ENCODE peak calls at places on chromosomes 1 and 21, in four cellular contexts. N, M, J and Y are unnamed samples.

GRCh38 chr21:27168084-27168483 is 201.2 kb upstream of the ADAMTS5 start:
- DNase-seq in N (no peak), J (no peak), M (no peak), Y (no peak)

GRCh38 chr1:103108525-103109150 is 316 bp upstream of the COL11A1 start:
- DNase-seq in N (no peak), M (peak; percentile 13), J (no peak), Y (no peak)

GRCh38 chr1:41673806-41674205 is 189.3 kb upstream of the EDN2 start:
- DNase-seq in N (no peak), M (no peak), J (no peak), Y (no peak)

GRCh38 chr1:160606611-160607010 is 27.3 kb upstream of the CD84 start:
- DNase-seq in M (no peak), J (no peak), N (no peak), Y (no peak)

GRCh38 chr1:59903136-59903754 is 23.3 kb downstream of the CYP2J2 start:
- DNase-seq in N (no peak), M (peak; percentile 51), J (no peak), Y (no peak)

GRCh38 chr1:10693497-10694273 is 102.8 kb downstream of the CASZ1 start:
- DNase-seq in J (no peak), M (no peak), N (no peak), Y (no peak)

GRCh38 chr1:40760984-40761383 is 22.6 kb upstream of the KCNQ4 start:
- DNase-seq in N (no peak), M (no peak), J (no peak), Y (no peak)

GRCh38 chr1:154743536-154744036 is 126.5 kb downstream of the KCNN3 start:
- DNase-seq in N (no peak), M (no peak), J (no peak), Y (no peak)

GRCh38 chr1:97726386-97726785 is 194.4 kb downstream of the DPYD start:
- DNase-seq in J (no peak), N (no peak), M (no peak), Y (no peak)

GRCh38 chr1:198638441-198638840 is 399 bp upstream of the PTPRC start:
- DNase-seq in J (no peak), N (no peak), M (no peak), Y (no peak)

GRCh38 chr1:3642921-3643675 is 6.8 kb downstream of the WRAP73 start:
- DNase-seq in M (no peak), J (no peak), N (no peak), Y (no peak)

GRCh38 chr1:24897263-24898151 is 32.6 kb downstream of the RUNX3 start:
- DNase-seq in M (no peak), J (no peak), N (no peak), Y (no peak)

GRCh38 chr1:94237291-94238226 is at the start of gene ARHGAP29:
- DNase-seq in J (no peak), M (peak; percentile 90), N (peak; percentile 90), Y (no peak)

GRCh38 chr1:94235189-94236020 is 2.0 kb downstream of the ARHGAP29 start:
- DNase-seq in J (no peak), N (no peak), M (no peak), Y (no peak)

GRCh38 chr1:94234615-94235014 is 2.8 kb downstream of the ARHGAP29 start:
- DNase-seq in N (no peak), J (no peak), M (no peak), Y (no peak)

GRCh38 chr1:94236021-94236491 is 1.3 kb downstream of the ARHGAP29 start:
- DNase-seq in J (no peak), M (no peak), N (no peak), Y (no peak)

DNA sequence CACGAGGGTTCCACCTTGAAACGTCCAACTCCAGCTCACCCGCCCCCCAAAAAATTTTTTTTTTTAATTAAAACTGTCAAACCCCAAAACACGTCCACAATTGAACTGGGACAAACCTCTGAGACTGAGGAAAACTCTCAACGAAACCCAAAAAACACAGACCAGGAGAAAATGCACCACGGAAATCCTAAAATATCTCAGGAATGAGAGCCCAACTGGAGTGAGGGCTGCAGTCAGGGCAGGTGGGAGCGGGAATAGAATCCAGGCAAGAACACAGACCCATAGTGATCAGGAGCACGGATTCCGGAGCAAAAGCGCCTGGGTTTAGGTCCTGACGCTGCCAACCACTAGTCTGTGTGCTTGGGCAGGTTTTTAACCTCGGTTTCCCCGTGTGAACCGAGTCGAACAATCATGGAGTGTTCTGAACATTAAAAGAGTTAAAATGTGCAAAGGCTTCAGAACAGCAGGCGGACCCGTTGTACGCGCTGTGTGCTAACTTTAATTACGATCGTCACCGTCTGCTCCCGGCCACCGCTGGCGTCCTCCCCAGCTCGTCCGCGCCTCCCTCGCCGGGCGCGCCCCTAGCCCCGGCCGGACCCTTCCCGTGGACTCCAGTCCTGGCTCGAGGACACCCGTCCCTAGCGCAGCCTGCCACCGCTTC is 624 bp downstream of the ARHGAP29 start:
- DNase-seq in N (peak; percentile 61), J (no peak), M (no peak), Y (no peak)
- H3K4me3 ChIP-seq in N (peak overlapping the region; percentile 97), J (peak overlapping the region; percentile 77), M (peak overlapping the region; percentile 89), Y (peak overlapping the region; percentile 90)

GRCh38 chr1:209427811-209428210 is 155.7 kb upstream of the CAMK1G start:
- DNase-seq in J (no peak), M (no peak), N (no peak), Y (no peak)
- H3K4me3 ChIP-seq in J (no peak overlapping the region), M (no peak overlapping the region), N (no peak overlapping the region), Y (no peak overlapping the region)

GRCh38 chr1:236895665-236896387 is 100.7 kb downstream of the MTR start:
- DNase-seq in J (no peak), M (no peak), N (peak; percentile 60), Y (no peak)
- H3K4me3 ChIP-seq in J (no peak overlapping the region), M (no peak overlapping the region), N (no peak overlapping the region), Y (no peak overlapping the region)

GRCh38 chr1:184221087-184221486 is 165.7 kb upstream of the C1orf21 start:
- DNase-seq in N (no peak), J (no peak), M (no peak), Y (no peak)

GRCh38 chr1:184219414-184219813 is 167.4 kb upstream of the C1orf21 start:
- DNase-seq in M (no peak), N (no peak), J (no peak), Y (peak; percentile 32)

GRCh38 chr1:184225501-184226487 is 161.0 kb upstream of the C1orf21 start:
- DNase-seq in M (no peak), J (no peak), N (peak; percentile 17), Y (no peak)

GRCh38 chr1:184222561-184223157 is 164.2 kb upstream of the C1orf21 start:
- DNase-seq in M (peak; percentile 68), N (peak; percentile 42), J (no peak), Y (no peak)

GRCh38 chr1:184223216-184223615 is 163.6 kb upstream of the C1orf21 start:
- DNase-seq in J (no peak), N (no peak), M (no peak), Y (no peak)
- H3K4me3 ChIP-seq in J (no peak overlapping the region), N (peak overlapping the region; percentile 40), M (peak overlapping the region; percentile 3), Y (no peak overlapping the region)

GRCh38 chr1:51875291-51875772 is 3.2 kb downstream of the NRDC start:
- DNase-seq in N (no peak), J (no peak), M (no peak), Y (no peak)
- H3K4me3 ChIP-seq in N (no peak overlapping the region), J (no peak overlapping the region), M (peak overlapping the region; percentile 1), Y (no peak overlapping the region)

GRCh38 chr1:2553871-2554620 is 2.1 kb upstream of the TNFRSF14 start:
- DNase-seq in J (no peak), N (no peak), M (no peak), Y (no peak)
- H3K4me3 ChIP-seq in J (no peak overlapping the region), N (no peak overlapping the region), M (no peak overlapping the region), Y (no peak overlapping the region)

GRCh38 chr1:42931108-42931539 is 27.5 kb downstream of the SLC2A1 start:
- DNase-seq in N (no peak), M (no peak), J (no peak), Y (no peak)
- H3K4me3 ChIP-seq in N (no peak overlapping the region), M (no peak overlapping the region), J (no peak overlapping the region), Y (no peak overlapping the region)